ENCODE peak calls at places on chromosomes 5 and 9, in six cellular contexts. J is neural progenitor cell, Q is cerebellar cortex, W is ELR, C is astrocyte of the spinal cord, B is AG09309. K is an unnamed sample.
A peak's percentile ranks its signal among the peaks of the same experiment; 100 is the strongest.

GRCh38 chr9:124914753-124915405 is 26.0 kb downstream of the GOLGA1 start:
- DNase-seq in W (no peak), J (no peak), Q (no peak), C (no peak), B (no peak), K (no peak)

GRCh38 chr5:72194846-72195245 is 87.6 kb downstream of the MAP1B start:
- DNase-seq in J (no peak), C (peak; percentile 80), Q (no peak), B (no peak), W (no peak), K (no peak)

GRCh38 chr9:119818726-119819435 is 449.6 kb upstream of the BRINP1 start:
- DNase-seq in B (no peak), J (no peak), W (no peak), Q (peak; percentile 80), C (no peak), K (peak; percentile 61)

GRCh38 chr5:102532126-102532525 is 33.3 kb upstream of the SLCO6A1 start:
- DNase-seq in Q (no peak), J (no peak), C (peak; percentile 60), W (no peak), B (no peak), K (no peak)

GRCh38 chr5:56050566-56051292 is 56.0 kb upstream of the IL6ST start:
- DNase-seq in C (no peak), J (no peak), B (no peak), W (no peak), Q (no peak), K (no peak)

GRCh38 chr9:122097679-122098315 is 4.7 kb upstream of the TTLL11 start:
- DNase-seq in W (no peak), B (peak; percentile 27), J (no peak), Q (no peak), C (no peak), K (no peak)

GRCh38 chr9:90131568-90131967 is 511.1 kb downstream of the DIRAS2 start:
- DNase-seq in W (no peak), B (no peak), J (no peak), Q (no peak), C (no peak), K (no peak)

GRCh38 chr5:16913187-16913839 is 22.8 kb downstream of the MYO10 start:
- DNase-seq in Q (no peak), J (no peak), C (no peak), W (no peak), B (no peak), K (no peak)